ENCODE peak calls at places on chromosome 21, in nine cellular contexts. W is fibroblast of mammary gland; D is fibroblast of the aortic adventitia; Q is body of pancreas; L is HCT116; U is K562; Y is mucosa of descending colon; O is effector memory CD4-positive, alpha-beta T cell; I is adipocyte. T is an unnamed sample.

GRCh38 chr21:22993822-22994574 is 1995.8 kb downstream of the NCAM2 start:
- DNase-seq in W (no peak), D (no peak), Q (no peak), L (no peak), U (no peak), Y (no peak), O (no peak), I (no peak), T (no peak)

GRCh38 chr21:36452281-36452680 is 27.6 kb downstream of the CLDN14 start:
- DNase-seq in W (no peak), D (no peak), Q (no peak), L (no peak), U (no peak), Y (no peak), O (no peak), I (no peak), T (peak)

GRCh38 chr21:14687277-14687642 is 141.1 kb upstream of the SAMSN1 start:
- DNase-seq in W (peak), D (no peak), Q (no peak), L (no peak), U (no peak), Y (no peak), O (no peak), I (peak), T (peak)

GRCh38 chr21:15061284-15061683 is 3.5 kb downstream of the NRIP1 start:
- DNase-seq in W (no peak), D (no peak), Q (no peak), L (no peak), U (no peak), Y (no peak), O (no peak), I (no peak), T (no peak)

GRCh38 chr21:41707231-41707988 is 59.4 kb downstream of the RIPK4 start:
- DNase-seq in W (no peak), D (peak), Q (peak), L (peak), U (no peak), Y (no peak), O (no peak), I (no peak), T (peak)

GRCh38 chr21:16535100-16535418 is 805.3 kb downstream of the USP25 start:
- DNase-seq in W (peak), D (peak), Q (peak), L (no peak), U (no peak), Y (peak), O (no peak), I (no peak), T (peak)

GRCh38 chr21:42051788-42052187 is 19.3 kb upstream of the UMODL1 start:
- DNase-seq in W (no peak), D (no peak), Q (no peak), L (no peak), U (peak), Y (no peak), O (no peak), I (no peak), T (no peak)

GRCh38 chr21:14763695-14764064 is 217.6 kb upstream of the SAMSN1 start:
- DNase-seq in W (no peak), D (no peak), Q (no peak), L (no peak), U (no peak), Y (no peak), O (no peak), I (no peak), T (no peak)

GRCh38 chr21:41614456-41615010 is 106.6 kb upstream of the TMPRSS2 start:
- DNase-seq in W (no peak), D (no peak), Q (no peak), L (no peak), U (no peak), Y (no peak), O (no peak), I (no peak), T (no peak)

GRCh38 chr21:29470397-29470796 is 171.7 kb downstream of the BACH1 start:
- DNase-seq in W (no peak), D (no peak), Q (no peak), L (no peak), U (no peak), Y (no peak), O (no peak), I (no peak), T (no peak)

GRCh38 chr21:35206141-35207125 is 157.3 kb upstream of the RUNX1 start:
- DNase-seq in W (no peak), D (no peak), Q (no peak), L (no peak), U (peak), Y (no peak), O (no peak), I (no peak), T (peak)

GRCh38 chr21:29007135-29007534 is 12.0 kb downstream of the RWDD2B start:
- DNase-seq in W (no peak), D (no peak), Q (no peak), L (no peak), U (no peak), Y (no peak), O (no peak), I (no peak), T (no peak)

GRCh38 chr21:40976198-40977114 is 129.5 kb upstream of the DSCAM start:
- DNase-seq in W (no peak), D (no peak), Q (no peak), L (no peak), U (no peak), Y (no peak), O (no peak), I (no peak), T (no peak)

GRCh38 chr21:42539342-42539741 is 25.7 kb downstream of the SLC37A1 start:
- DNase-seq in W (no peak), D (no peak), Q (no peak), L (no peak), U (no peak), Y (no peak), O (no peak), I (no peak), T (no peak)

DNA sequence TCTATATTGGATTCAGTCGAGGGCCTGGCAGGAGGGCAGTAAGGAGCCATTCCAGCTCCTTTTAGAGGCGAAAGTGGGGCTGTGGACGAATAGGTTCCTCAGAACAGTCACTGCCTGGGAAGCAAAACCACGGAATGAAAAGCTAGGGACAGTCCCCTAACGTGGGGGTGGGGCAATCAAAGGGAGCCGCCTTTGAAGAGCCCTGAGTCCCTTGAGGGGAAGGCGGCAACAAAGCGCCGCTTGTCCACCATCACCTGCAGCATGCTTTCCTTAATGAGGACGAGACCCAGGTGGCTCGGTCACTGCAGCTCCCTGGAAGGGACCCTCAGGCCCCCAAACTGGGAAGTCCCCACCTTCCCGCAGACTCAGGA is 184.7 kb downstream of the ETS2 start:
- DNase-seq in W (no peak), D (no peak), Q (no peak), L (no peak), U (no peak), Y (peak), O (no peak), I (peak), T (no peak)
- H3K4me3 ChIP-seq in W (no peak), D (no peak), Q (no peak), L (no peak), U (no peak), Y (no peak), O (no peak), I (no peak), T (no peak)

DNA sequence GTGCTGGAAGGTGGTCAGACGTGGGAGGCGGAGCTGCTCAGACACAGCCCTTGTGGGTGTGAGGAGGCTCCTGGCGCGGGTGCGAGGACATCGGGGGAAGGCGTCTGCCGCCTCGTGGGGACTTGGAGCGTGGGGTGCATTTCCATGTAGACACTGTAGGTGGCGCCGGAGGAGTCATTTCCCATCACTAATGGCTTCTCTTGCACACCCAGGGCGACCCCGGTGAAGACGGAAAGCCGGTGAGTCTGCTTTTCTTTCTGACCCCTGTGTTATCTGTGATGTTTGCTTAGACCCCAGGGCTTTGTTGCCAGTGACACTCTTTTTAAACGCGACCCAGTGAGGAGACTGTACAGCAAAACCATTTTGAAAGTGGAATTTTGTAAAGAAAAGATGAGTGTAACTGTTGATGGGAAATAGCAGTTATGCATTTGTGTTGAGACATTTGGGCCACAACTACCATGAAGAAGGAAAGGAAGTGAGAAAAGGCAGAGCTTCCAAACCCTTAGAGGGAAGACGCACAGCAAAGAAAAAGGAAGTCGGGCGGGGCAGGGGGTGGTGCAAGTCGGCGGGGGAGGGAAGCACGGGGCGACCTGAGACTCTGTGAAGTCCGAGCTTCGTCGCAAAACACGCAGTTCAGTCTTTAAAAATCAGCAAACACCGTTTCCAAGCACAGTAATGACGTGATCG is 64.0 kb downstream of the SLC19A1 start:
- DNase-seq in W (peak), D (peak), Q (peak), L (peak), U (peak), Y (peak), O (peak), I (peak), T (peak)
- H3K4me3 ChIP-seq in W (no peak), D (peak), Q (no peak), L (no peak), U (peak), Y (no peak), O (peak), I (no peak), T (no peak)

DNA sequence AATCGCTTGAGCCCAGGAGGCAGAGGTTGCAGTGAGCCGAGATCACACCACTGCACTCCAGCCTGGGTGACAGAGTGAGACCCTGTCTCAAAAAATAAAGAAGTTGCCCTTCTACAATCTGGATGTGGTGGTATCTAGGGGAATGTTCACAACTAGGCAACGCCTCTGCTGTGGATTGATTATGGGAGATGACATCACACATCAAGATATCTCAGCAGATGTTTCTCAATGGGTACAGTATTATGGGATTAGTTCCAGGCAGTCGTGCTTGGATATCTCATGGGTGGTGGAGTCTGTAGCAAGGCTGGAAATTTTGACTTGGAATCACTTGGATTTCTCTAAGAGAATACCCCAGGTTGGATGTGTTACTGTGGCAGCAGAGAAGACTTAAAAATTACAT is 7.7 kb downstream of the IFNAR2 start:
- DNase-seq in W (no peak), D (peak), Q (no peak), L (no peak), U (no peak), Y (no peak), O (no peak), I (no peak), T (no peak)
- H3K4me3 ChIP-seq in W (no peak), D (no peak), Q (no peak), L (no peak), U (no peak), Y (no peak), O (no peak), I (no peak), T (no peak)

GRCh38 chr21:44869860-44870747 is 3.4 kb downstream of the PTTG1IP start:
- DNase-seq in W (peak), D (peak), Q (peak), L (peak), U (peak), Y (no peak), O (no peak), I (peak), T (peak)

GRCh38 chr21:44871576-44872265 is 1.8 kb downstream of the PTTG1IP start:
- DNase-seq in W (peak), D (peak), Q (peak), L (no peak), U (no peak), Y (peak), O (no peak), I (peak), T (peak)

GRCh38 chr21:44872266-44872567 is 1.3 kb downstream of the PTTG1IP start:
- DNase-seq in W (no peak), D (no peak), Q (no peak), L (no peak), U (no peak), Y (no peak), O (no peak), I (no peak), T (peak)

GRCh38 chr21:44872568-44873355 is 728 bp downstream of the PTTG1IP start:
- DNase-seq in W (peak), D (peak), Q (peak), L (no peak), U (peak), Y (peak), O (no peak), I (peak), T (no peak)

GRCh38 chr21:44870748-44871495 is 2.6 kb downstream of the PTTG1IP start:
- DNase-seq in W (no peak), D (no peak), Q (no peak), L (peak), U (no peak), Y (peak), O (peak), I (no peak), T (peak)
- H3K4me3 ChIP-seq in W (no peak), D (peak), Q (no peak), L (peak), U (no peak), Y (no peak), O (peak), I (peak), T (no peak)

DNA sequence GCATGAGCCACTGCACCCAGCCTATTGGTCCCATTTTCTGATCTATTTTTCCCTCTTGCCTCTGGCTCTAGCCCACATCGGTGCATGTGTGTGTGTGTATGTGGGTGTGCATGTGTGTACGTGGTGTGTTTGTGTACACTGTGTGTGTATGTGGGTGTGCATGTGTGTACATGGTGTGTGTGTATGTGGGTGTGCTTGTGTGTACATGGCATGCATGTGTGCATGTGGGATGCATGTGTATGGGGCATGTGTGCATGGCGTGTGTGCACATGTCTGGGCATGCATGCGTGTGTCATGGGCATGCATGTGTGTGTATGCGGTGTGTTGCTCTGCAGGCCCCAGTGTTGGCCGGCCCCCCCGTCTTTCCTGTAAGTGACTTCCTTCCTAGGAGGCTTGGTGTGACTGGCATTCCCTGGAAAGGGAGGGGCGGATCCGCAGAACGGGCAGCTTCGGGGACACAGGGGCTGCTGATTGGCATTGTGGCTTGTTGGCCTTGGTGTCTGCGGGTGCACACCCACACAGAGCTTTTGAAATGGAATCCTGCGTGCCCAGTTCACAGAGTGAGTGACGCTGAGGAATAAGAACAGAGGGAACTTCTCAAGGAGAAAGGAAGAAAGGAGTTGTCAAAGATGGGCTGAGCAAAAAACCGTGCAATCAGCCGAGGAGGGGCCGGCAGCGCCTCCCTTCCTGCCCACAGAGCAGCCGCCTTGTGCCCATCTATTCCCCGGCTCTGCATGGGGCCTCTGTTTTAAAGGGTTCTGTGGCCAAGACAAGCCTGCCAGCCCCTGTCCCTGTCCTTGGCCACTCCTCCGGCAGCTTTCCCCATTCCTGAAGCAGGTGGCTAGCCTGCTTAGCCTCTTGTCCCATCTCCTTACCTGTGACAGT is 8.0 kb downstream of the PDXK start:
- DNase-seq in W (no peak), D (no peak), Q (peak), L (no peak), U (no peak), Y (no peak), O (no peak), I (no peak), T (no peak)
- H3K4me3 ChIP-seq in W (no peak), D (no peak), Q (no peak), L (no peak), U (no peak), Y (no peak), O (peak), I (no peak), T (no peak)

DNA sequence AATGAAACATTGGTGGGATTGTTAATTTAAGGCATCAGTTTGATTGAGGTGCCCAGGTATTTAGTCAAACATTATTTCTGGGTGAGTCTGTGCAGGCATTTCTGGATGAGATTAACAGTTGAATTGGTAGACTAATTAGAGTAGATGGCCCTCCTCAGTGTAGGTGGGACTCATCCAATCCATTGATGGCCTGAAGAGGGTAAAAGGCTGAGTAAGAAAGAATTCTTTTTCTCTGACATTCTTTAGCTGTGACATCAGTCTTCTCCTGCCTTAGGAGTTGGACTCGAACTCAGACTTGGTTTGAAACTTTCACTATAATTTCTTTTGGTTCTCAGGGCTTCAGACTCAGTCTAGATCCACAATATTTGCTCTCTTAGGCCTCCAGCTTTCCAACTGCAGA is 59.6 kb upstream of the ADAMTS5 start:
- DNase-seq in W (no peak), D (no peak), Q (no peak), L (no peak), U (no peak), Y (no peak), O (no peak), I (no peak), T (peak)
- H3K4me3 ChIP-seq in W (no peak), D (no peak), Q (no peak), L (no peak), U (no peak), Y (no peak), O (no peak), I (no peak), T (no peak)

GRCh38 chr21:24210130-24210529 is 1397.2 kb downstream of the MRPL39 start:
- DNase-seq in W (no peak), D (no peak), Q (no peak), L (no peak), U (no peak), Y (no peak), O (no peak), I (no peak), T (no peak)

GRCh38 chr21:24205317-24205716 is 1402.0 kb downstream of the MRPL39 start:
- DNase-seq in W (no peak), D (no peak), Q (no peak), L (no peak), U (no peak), Y (no peak), O (no peak), I (peak), T (no peak)

GRCh38 chr21:24204641-24205040 is 1402.6 kb downstream of the MRPL39 start:
- DNase-seq in W (no peak), D (no peak), Q (no peak), L (no peak), U (no peak), Y (no peak), O (no peak), I (no peak), T (no peak)

DNA sequence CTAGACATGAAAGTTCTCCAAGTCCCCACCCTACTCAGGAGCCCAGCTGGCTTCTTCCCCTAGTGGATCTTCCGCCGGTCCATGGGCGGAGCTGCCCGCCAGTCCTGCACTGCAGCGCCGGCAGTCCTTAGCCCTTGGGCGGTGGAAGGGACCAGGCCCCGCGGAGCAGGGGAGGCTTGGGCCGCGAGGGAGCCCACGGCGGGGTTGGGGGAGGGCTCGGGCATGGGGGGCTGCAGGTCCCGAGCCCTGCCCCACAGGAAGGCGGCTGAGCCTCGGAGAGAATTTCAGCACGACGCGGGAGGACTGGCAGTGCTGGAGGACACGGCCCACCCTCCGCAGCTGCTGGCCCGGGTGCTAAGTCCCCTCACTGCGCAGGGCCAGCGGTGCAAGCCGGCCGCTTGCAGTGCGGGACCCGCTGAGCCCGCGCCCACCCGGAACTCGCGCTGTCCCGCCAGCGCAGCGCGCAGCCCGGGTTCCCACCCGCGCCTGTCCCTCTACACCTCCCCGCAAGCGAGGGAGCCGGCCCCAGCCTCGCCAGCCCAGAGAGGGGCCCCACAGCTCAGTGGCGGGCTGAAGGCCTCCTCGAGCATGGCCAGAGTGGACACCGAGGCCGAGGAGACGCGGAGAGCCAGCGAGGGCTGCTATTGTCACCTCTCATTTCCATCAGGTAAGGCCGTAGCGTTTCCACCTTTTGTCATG is 1398.6 kb downstream of the MRPL39 start:
- DNase-seq in W (no peak), D (no peak), Q (no peak), L (no peak), U (no peak), Y (no peak), O (no peak), I (no peak), T (no peak)
- H3K4me3 ChIP-seq in W (no peak), D (no peak), Q (no peak), L (no peak), U (no peak), Y (no peak), O (no peak), I (no peak), T (no peak)

GRCh38 chr21:44907966-44908364 is 12.7 kb downstream of the ITGB2 start:
- DNase-seq in W (peak), D (no peak), Q (peak), L (no peak), U (no peak), Y (no peak), O (no peak), I (no peak), T (no peak)
- H3K4me3 ChIP-seq in W (no peak), D (no peak), Q (no peak), L (no peak), U (no peak), Y (no peak), O (no peak), I (peak), T (no peak)

GRCh38 chr21:37687001-37687400 is 229.3 kb downstream of the KCNJ6 start:
- DNase-seq in W (no peak), D (peak), Q (peak), L (no peak), U (no peak), Y (peak), O (no peak), I (no peak), T (peak)
- H3K4me3 ChIP-seq in W (no peak), D (no peak), Q (no peak), L (no peak), U (no peak), Y (no peak), O (no peak), I (no peak), T (no peak)